ENCODE peak calls at places on chromosomes 3 and 15, in four cellular contexts. One of them, this sample, is unnamed.

GRCh38 chr15:64688770-64689169 is 86.6 kb downstream of the RBPMS2 start:
- DNase-seq in GM23338: no peak
- DNase-seq in neural progenitor cell: no peak
- DNase-seq in GM23248: no peak
- DNase-seq in this sample: no peak

GRCh38 chr15:100759698-100760356 is 119.8 kb upstream of the ALDH1A3 start:
- DNase-seq in GM23248: peak; percentile 88
- DNase-seq in neural progenitor cell: no peak
- DNase-seq in GM23338: no peak
- DNase-seq in this sample: no peak

GRCh38 chr15:67861983-67862382 is 22.1 kb upstream of the RNU6-1 start:
- DNase-seq in GM23248: no peak
- DNase-seq in GM23338: no peak
- DNase-seq in neural progenitor cell: no peak
- DNase-seq in this sample: no peak

GRCh38 chr3:141410861-141411771 is 42.8 kb downstream of the ZBTB38 start:
- DNase-seq in GM23338: no peak
- DNase-seq in GM23248: peak; percentile 60
- DNase-seq in neural progenitor cell: no peak
- DNase-seq in this sample: peak; percentile 88

GRCh38 chr15:76169013-76169412 is 109.2 kb downstream of the TMEM266 start:
- DNase-seq in GM23338: peak; percentile 64
- DNase-seq in neural progenitor cell: no peak
- DNase-seq in GM23248: peak; percentile 64
- DNase-seq in this sample: no peak

GRCh38 chr15:45157056-45157455 is 27.3 kb downstream of the DUOX1 start:
- DNase-seq in neural progenitor cell: no peak
- DNase-seq in GM23338: no peak
- DNase-seq in GM23248: peak; percentile 96
- DNase-seq in this sample: no peak

GRCh38 chr15:63234479-63234878 is 42.9 kb upstream of the APH1B start:
- DNase-seq in GM23248: peak; percentile 68
- DNase-seq in GM23338: peak; percentile 38
- DNase-seq in neural progenitor cell: no peak
- DNase-seq in this sample: no peak

GRCh38 chr15:98321916-98322315 is 326.4 kb upstream of the IGF1R start:
- DNase-seq in GM23338: no peak
- DNase-seq in GM23248: no peak
- DNase-seq in neural progenitor cell: no peak
- DNase-seq in this sample: no peak

GRCh38 chr3:158845748-158846350 is 44.0 kb downstream of the MFSD1 start:
- DNase-seq in GM23248: peak; percentile 41
- DNase-seq in GM23338: peak; percentile 71
- DNase-seq in neural progenitor cell: peak; percentile 66
- DNase-seq in this sample: peak; percentile 80

GRCh38 chr15:49154359-49154758 is 1.0 kb downstream of the COPS2 start:
- DNase-seq in neural progenitor cell: no peak
- DNase-seq in GM23338: no peak
- DNase-seq in GM23248: peak; percentile 52
- DNase-seq in this sample: no peak

GRCh38 chr3:71121429-71122167 is 461.9 kb downstream of the FOXP1 start:
- DNase-seq in neural progenitor cell: no peak
- DNase-seq in GM23338: no peak
- DNase-seq in GM23248: no peak
- DNase-seq in this sample: no peak

GRCh38 chr3:45864760-45865567 is 21.4 kb upstream of the CCR9 start:
- DNase-seq in neural progenitor cell: no peak
- DNase-seq in GM23248: no peak
- DNase-seq in GM23338: no peak
- DNase-seq in this sample: no peak

GRCh38 chr3:161914703-161915102 is 418.1 kb downstream of the OTOL1 start:
- DNase-seq in GM23338: peak; percentile 71
- DNase-seq in GM23248: peak; percentile 68
- DNase-seq in neural progenitor cell: peak; percentile 65
- DNase-seq in this sample: peak; percentile 45

GRCh38 chr3:26280517-26280916 is 342.1 kb upstream of the LRRC3B start:
- DNase-seq in GM23248: no peak
- DNase-seq in GM23338: peak; percentile 46
- DNase-seq in neural progenitor cell: no peak
- DNase-seq in this sample: no peak

GRCh38 chr15:77497942-77498361 is 77.3 kb downstream of the HMG20A start:
- DNase-seq in GM23248: peak; percentile 60
- DNase-seq in GM23338: no peak
- DNase-seq in neural progenitor cell: no peak
- DNase-seq in this sample: no peak

GRCh38 chr3:11379238-11379823 is 107.1 kb downstream of the ATG7 start:
- DNase-seq in GM23248: peak; percentile 61
- DNase-seq in GM23338: peak; percentile 39
- DNase-seq in neural progenitor cell: peak; percentile 47
- DNase-seq in this sample: peak; percentile 21

GRCh38 chr3:38564631-38565338 is 68.6 kb downstream of the EXOG start:
- DNase-seq in GM23338: no peak
- DNase-seq in neural progenitor cell: no peak
- DNase-seq in GM23248: no peak
- DNase-seq in this sample: no peak

GRCh38 chr3:38374221-38374620 is 27.6 kb downstream of the XYLB start:
- DNase-seq in neural progenitor cell: no peak
- DNase-seq in GM23338: no peak
- DNase-seq in GM23248: no peak
- DNase-seq in this sample: no peak

GRCh38 chr3:157752952-157753351 is 249.7 kb upstream of the VEPH1 start:
- DNase-seq in GM23338: no peak
- DNase-seq in neural progenitor cell: no peak
- DNase-seq in GM23248: peak; percentile 9
- DNase-seq in this sample: no peak

GRCh38 chr3:50202353-50203112 is 2.5 kb upstream of the SLC38A3 start:
- DNase-seq in GM23338: no peak
- DNase-seq in GM23248: peak; percentile 43
- DNase-seq in neural progenitor cell: no peak
- DNase-seq in this sample: no peak

GRCh38 chr15:89119489-89120478 is 31.5 kb downstream of the ABHD2 start:
- DNase-seq in GM23338: no peak
- DNase-seq in GM23248: peak; percentile 82
- DNase-seq in neural progenitor cell: no peak
- DNase-seq in this sample: no peak

GRCh38 chr3:12796171-12797123 is at the start of gene CAND2:
- DNase-seq in GM23248: peak; percentile 70
- DNase-seq in GM23338: peak; percentile 75
- DNase-seq in neural progenitor cell: peak; percentile 75
- DNase-seq in this sample: no peak

GRCh38 chr15:78325092-78325843 is 14.9 kb upstream of the CRABP1 start:
- DNase-seq in GM23338: no peak
- DNase-seq in neural progenitor cell: peak; percentile 69
- DNase-seq in GM23248: no peak
- DNase-seq in this sample: no peak

GRCh38 chr15:78290222-78290621 is 9.2 kb downstream of the SKIC8 start:
- DNase-seq in GM23248: no peak
- DNase-seq in neural progenitor cell: no peak
- DNase-seq in GM23338: no peak
- DNase-seq in this sample: no peak

GRCh38 chr3:110210261-110210660 is 861.4 kb upstream of the NECTIN3 start:
- DNase-seq in GM23248: no peak
- DNase-seq in GM23338: no peak
- DNase-seq in neural progenitor cell: no peak
- DNase-seq in this sample: no peak

GRCh38 chr3:171965088-171965712 is 74.2 kb upstream of the FNDC3B start:
- DNase-seq in GM23248: no peak
- DNase-seq in neural progenitor cell: no peak
- DNase-seq in GM23338: no peak
- DNase-seq in this sample: no peak

GRCh38 chr15:80937718-80938117 is 51.9 kb downstream of the MESD start:
- DNase-seq in GM23248: no peak
- DNase-seq in GM23338: no peak
- DNase-seq in neural progenitor cell: no peak
- DNase-seq in this sample: no peak

GRCh38 chr15:59394166-59394661 is 21.5 kb upstream of the MYO1E start:
- DNase-seq in neural progenitor cell: no peak
- DNase-seq in GM23248: peak; percentile 28
- DNase-seq in GM23338: no peak
- DNase-seq in this sample: no peak

GRCh38 chr15:59398220-59398619 is 25.5 kb upstream of the MYO1E start:
- DNase-seq in GM23338: no peak
- DNase-seq in GM23248: no peak
- DNase-seq in neural progenitor cell: no peak
- DNase-seq in this sample: no peak

GRCh38 chr15:59396211-59396610 is 23.5 kb upstream of the MYO1E start:
- DNase-seq in GM23338: no peak
- DNase-seq in neural progenitor cell: no peak
- DNase-seq in GM23248: no peak
- DNase-seq in this sample: no peak

GRCh38 chr15:59399465-59400102 is 26.9 kb upstream of the MYO1E start:
- DNase-seq in neural progenitor cell: no peak
- DNase-seq in GM23338: no peak
- DNase-seq in GM23248: no peak
- DNase-seq in this sample: no peak

GRCh38 chr15:59396660-59397059 is 24.0 kb upstream of the MYO1E start:
- DNase-seq in GM23248: no peak
- DNase-seq in neural progenitor cell: no peak
- DNase-seq in GM23338: no peak
- DNase-seq in this sample: no peak
- H3F3A ChIP-seq in GM23248: no peaks in the 10 kb centered on the region
- H3F3A ChIP-seq in neural progenitor cell: peaks cover 3% of the 10 kb centered on the region
- H3F3A ChIP-seq in GM23338: no peaks in the 10 kb centered on the region
- H3F3A ChIP-seq in this sample: no peaks in the 10 kb centered on the region

GRCh38 chr3:112132088-112132487 is 960 bp downstream of the GCSAM start:
- DNase-seq in GM23248: no peak
- DNase-seq in neural progenitor cell: no peak
- DNase-seq in GM23338: no peak
- DNase-seq in this sample: no peak
- H3F3A ChIP-seq in GM23248: no peaks in the 10 kb centered on the region
- H3F3A ChIP-seq in neural progenitor cell: peaks cover 20% of the 10 kb centered on the region
- H3F3A ChIP-seq in GM23338: no peaks in the 10 kb centered on the region
- H3F3A ChIP-seq in this sample: peaks cover 67% of the 10 kb centered on the region

DNA sequence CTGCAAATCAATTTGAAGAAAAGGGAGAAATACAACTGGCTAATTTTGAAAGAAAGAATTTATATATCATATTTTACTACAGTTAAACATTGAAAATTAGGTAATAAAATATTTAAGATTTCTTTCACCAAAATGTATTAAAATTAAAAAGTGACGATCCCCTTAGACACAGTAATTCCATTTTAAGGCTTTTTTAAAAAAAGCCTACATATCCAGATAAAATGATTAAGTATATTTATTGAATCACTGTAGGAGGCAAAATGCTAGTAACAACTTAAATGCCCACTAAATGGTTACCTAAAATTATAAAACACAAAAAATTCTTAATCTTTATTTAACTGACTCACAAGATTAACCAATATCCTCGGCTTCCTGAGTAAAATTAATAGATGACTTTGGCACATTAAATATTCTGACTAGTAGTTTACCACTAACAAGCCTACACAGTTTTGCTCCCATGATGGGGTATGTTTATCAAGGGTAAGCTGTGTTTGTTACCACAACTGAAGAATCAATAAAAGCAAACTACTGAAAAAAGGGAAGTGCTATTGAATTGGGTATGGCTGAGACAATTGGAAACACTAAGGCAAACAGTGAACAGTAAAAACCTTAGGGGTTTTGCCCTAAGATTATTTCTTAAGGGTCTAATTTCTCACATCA is 28.4 kb downstream of the ANKRD28 start:
- DNase-seq in GM23338: no peak
- DNase-seq in GM23248: peak; percentile 44
- DNase-seq in neural progenitor cell: no peak
- DNase-seq in this sample: no peak
- H3F3A ChIP-seq in GM23338: no peaks in the 10 kb centered on the region
- H3F3A ChIP-seq in GM23248: peaks cover 35% of the 10 kb centered on the region
- H3F3A ChIP-seq in neural progenitor cell: no peaks in the 10 kb centered on the region
- H3F3A ChIP-seq in this sample: no peaks in the 10 kb centered on the region

GRCh38 chr3:170865209-170866094 is 4.5 kb downstream of the RPL22L1 start:
- DNase-seq in neural progenitor cell: no peak
- DNase-seq in GM23338: no peak
- DNase-seq in GM23248: no peak
- DNase-seq in this sample: no peak

GRCh38 chr3:170864525-170865208 is 5.3 kb downstream of the RPL22L1 start:
- DNase-seq in GM23338: peak; percentile 18
- DNase-seq in GM23248: peak; percentile 21
- DNase-seq in neural progenitor cell: no peak
- DNase-seq in this sample: no peak

GRCh38 chr3:170862618-170863374 is 7.2 kb downstream of the RPL22L1 start:
- DNase-seq in GM23338: peak; percentile 46
- DNase-seq in GM23248: peak; percentile 48
- DNase-seq in neural progenitor cell: no peak
- DNase-seq in this sample: no peak

GRCh38 chr3:170866499-170866898 is 3.5 kb downstream of the RPL22L1 start:
- DNase-seq in neural progenitor cell: no peak
- DNase-seq in GM23248: no peak
- DNase-seq in GM23338: no peak
- DNase-seq in this sample: no peak

DNA sequence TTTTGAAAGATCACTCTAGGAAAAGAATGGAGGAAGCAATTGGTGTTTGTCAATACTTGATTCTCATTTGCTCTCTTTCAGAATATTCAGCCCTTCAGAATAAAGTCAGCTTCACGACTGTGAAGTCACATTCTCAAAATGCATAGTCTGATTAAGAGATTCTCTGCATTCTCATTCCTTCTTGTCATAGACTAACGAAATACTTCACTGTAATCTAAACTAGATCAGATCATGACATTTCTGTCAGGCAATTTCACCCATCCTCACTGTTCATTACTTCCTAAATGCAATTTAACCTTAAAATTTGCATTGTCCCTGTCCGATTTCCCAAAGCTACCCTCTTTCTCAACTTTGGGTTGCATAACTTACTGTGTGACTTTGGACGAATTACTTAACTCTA is 6.2 kb downstream of the RPL22L1 start:
- DNase-seq in GM23248: no peak
- DNase-seq in neural progenitor cell: no peak
- DNase-seq in GM23338: no peak
- DNase-seq in this sample: no peak
- H3F3A ChIP-seq in GM23248: peaks cover 61% of the 10 kb centered on the region
- H3F3A ChIP-seq in neural progenitor cell: peaks cover 47% of the 10 kb centered on the region
- H3F3A ChIP-seq in GM23338: peaks cover 43% of the 10 kb centered on the region
- H3F3A ChIP-seq in this sample: peaks cover 41% of the 10 kb centered on the region